ENCODE peak calls at places on chromosomes 4 and X, in six cellular contexts. O is neural progenitor cell, W is GM23248, G is IMR-90, N is MM.1S, H is GM12878. F is an unnamed sample.

GRCh38 chr4:87654487-87655044 is 4.5 kb downstream of the DMP1 start:
- DNase-seq in O (no peak), W (no peak), G (no peak), N (no peak), H (no peak), F (no peak)

GRCh38 chr4:147134536-147135210 is 189.0 kb upstream of the TTC29 start:
- DNase-seq in O (no peak), W (no peak), G (no peak), N (no peak), H (no peak), F (no peak)

GRCh38 chrX:29225670-29226069 is 638.4 kb downstream of the IL1RAPL1 start:
- DNase-seq in O (no peak), W (no peak), G (no peak), N (no peak), H (no peak), F (no peak)

GRCh38 chrX:47854474-47854873 is 17.8 kb downstream of the ZNF81 start:
- DNase-seq in O (peak), W (peak), G (peak), N (peak), H (no peak), F (no peak)

GRCh38 chrX:124534530-124534929 is 188.2 kb downstream of the SH2D1A start:
- DNase-seq in O (no peak), W (no peak), G (no peak), N (no peak), H (no peak), F (no peak)

GRCh38 chr4:113618205-113618604 is 143.3 kb downstream of the CAMK2D start:
- DNase-seq in O (no peak), W (peak), G (no peak), N (no peak), H (no peak), F (peak)

GRCh38 chr4:160175064-160175643 is 1072.3 kb downstream of the RAPGEF2 start:
- DNase-seq in O (peak), W (no peak), G (no peak), N (no peak), H (no peak), F (no peak)

GRCh38 chr4:177272007-177272406 is 37.7 kb upstream of the NEIL3 start:
- DNase-seq in O (no peak), W (no peak), G (no peak), N (no peak), H (no peak), F (no peak)

GRCh38 chr4:4541661-4542570 is at the start of gene STX18:
- DNase-seq in O (peak), W (peak), G (peak), N (peak), H (peak), F (peak)

GRCh38 chr4:82043081-82043808 is 330.5 kb downstream of the HNRNPD start:
- DNase-seq in O (peak), W (peak), G (no peak), N (no peak), H (no peak), F (no peak)

GRCh38 chrX:147180886-147181285 is 366.3 kb upstream of the CXorf51A start:
- DNase-seq in O (no peak), W (no peak), G (no peak), N (no peak), H (no peak), F (no peak)

GRCh38 chr4:72846280-72847111 is 223.0 kb downstream of the COX18 start:
- DNase-seq in O (peak), W (peak), G (no peak), N (peak), H (no peak), F (peak)

GRCh38 chr4:121728798-121729226 is 32.0 kb upstream of the ANXA5 start:
- DNase-seq in O (no peak), W (peak), G (peak), N (no peak), H (no peak), F (no peak)

GRCh38 chrX:101485212-101486064 is at the start of gene ARMCX4:
- DNase-seq in O (peak), W (peak), G (peak), N (no peak), H (no peak), F (no peak)
- H2AFZ ChIP-seq in O (no peak), W (peak), G (peak), N (no peak), H (no peak), F (peak)

GRCh38 chrX:13220916-13221315 is 98.9 kb downstream of the ATXN3L start:
- DNase-seq in O (no peak), W (peak), G (peak), N (no peak), H (no peak), F (no peak)
- H3K9ac ChIP-seq in O (no peak), W (no peak), G (no peak), N (no peak), H (no peak), F (no peak)

DNA sequence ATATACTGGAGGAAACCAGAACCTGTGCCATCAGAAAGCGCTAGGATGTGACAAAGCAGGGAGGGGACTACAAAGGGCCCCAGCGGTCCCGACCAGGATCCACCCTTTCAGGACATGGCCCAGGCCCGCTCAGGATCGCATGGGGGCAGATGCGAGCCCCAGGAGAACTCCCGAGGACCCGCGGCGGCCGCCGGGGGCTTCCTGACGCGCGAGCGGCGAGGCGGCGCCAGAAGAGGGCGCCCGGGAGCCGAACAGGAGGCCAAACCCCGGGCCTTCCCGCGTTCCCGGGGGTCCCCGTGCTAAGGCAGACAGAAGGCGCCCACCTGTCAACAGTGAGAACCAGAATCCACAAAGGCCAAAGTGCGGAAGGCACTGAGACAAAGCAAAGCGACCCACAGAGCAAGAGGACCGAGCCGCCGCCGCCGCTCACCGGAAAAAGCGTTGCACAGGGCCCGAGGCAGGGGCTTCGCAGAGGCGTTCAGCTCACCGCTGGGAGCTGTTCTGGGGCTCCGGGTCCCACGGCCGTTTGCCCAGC is 7.3 kb upstream of the OPN1LW start:
- DNase-seq in O (peak), W (peak), G (peak), N (peak), H (no peak), F (peak)
- H3K4me3 ChIP-seq in O (peak), W (peak), G (peak), N (peak), H (no peak), F (no peak)

DNA sequence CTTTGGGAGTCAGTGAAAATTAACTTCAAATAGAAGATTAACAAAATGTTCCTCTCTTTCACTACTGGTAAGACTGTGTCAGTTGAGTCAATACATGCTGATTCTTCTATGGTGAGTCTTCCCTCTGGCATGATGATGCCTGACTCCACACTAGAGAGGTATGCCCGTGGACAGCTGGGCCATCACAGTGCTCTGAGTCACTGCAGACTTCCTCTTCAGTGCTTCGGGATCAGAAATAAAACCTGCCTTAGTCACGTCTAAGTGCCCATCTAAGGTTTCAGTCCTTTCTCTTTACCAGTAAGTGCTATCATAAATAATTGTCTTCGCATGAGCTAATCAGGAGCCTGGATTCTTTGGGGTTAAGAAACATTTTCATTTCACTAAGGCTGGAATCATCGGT is 1.6 kb upstream of the ASB5 start:
- DNase-seq in O (no peak), W (peak), G (peak), N (no peak), H (no peak), F (no peak)
- H2AFZ ChIP-seq in O (no peak), W (peak), G (no peak), N (peak), H (no peak), F (no peak)

F was measured in Karpas-422.